ENCODE peak calls at places on chromosomes 12 and 14, in five cellular contexts. F, M, Q, Z and D are unnamed samples.

GRCh38 chr14:74941676-74942097 is 13.7 kb downstream of the PGF start:
- DNase-seq in F (peak; percentile 40), M (peak; percentile 78), Q (no peak), Z (no peak), D (no peak)

GRCh38 chr12:71780207-71780822 is 25.7 kb downstream of the RAB21 start:
- DNase-seq in F (peak; percentile 62), M (no peak), Q (no peak), Z (no peak), D (peak; percentile 27)

GRCh38 chr12:98828802-98829600 is 183.9 kb downstream of the APAF1 start:
- DNase-seq in F (no peak), M (no peak), Q (no peak), Z (no peak), D (no peak)

GRCh38 chr14:92362781-92363235 is 39.8 kb downstream of the SLC24A4 start:
- DNase-seq in F (no peak), M (peak; percentile 28), Q (no peak), Z (no peak), D (no peak)

GRCh38 chr14:63893701-63894458 is 41.1 kb downstream of the SYNE2 start:
- DNase-seq in F (peak; percentile 93), M (peak; percentile 79), Q (no peak), Z (peak; percentile 55), D (no peak)

GRCh38 chr12:16606936-16607335 is 974 bp upstream of the LMO3 start:
- DNase-seq in F (no peak), M (no peak), Q (no peak), Z (no peak), D (no peak)

GRCh38 chr14:65255583-65256443 is 153.5 kb upstream of the MAX start:
- DNase-seq in F (no peak), M (no peak), Q (peak; percentile 92), Z (no peak), D (peak; percentile 52)

GRCh38 chr12:30257614-30258013 is 438.1 kb downstream of the IPO8 start:
- DNase-seq in F (peak; percentile 14), M (no peak), Q (no peak), Z (no peak), D (no peak)

GRCh38 chr12:48780381-48781025 is 8.4 kb downstream of the ADCY6 start:
- DNase-seq in F (no peak), M (no peak), Q (no peak), Z (no peak), D (no peak)

GRCh38 chr12:116927244-116927940 is 16.6 kb downstream of the FBXW8 start:
- DNase-seq in F (no peak), M (no peak), Q (no peak), Z (no peak), D (no peak)

GRCh38 chr12:116456683-116457082 is 102.5 kb upstream of the MAP1LC3B2 start:
- DNase-seq in F (peak; percentile 27), M (no peak), Q (no peak), Z (no peak), D (no peak)

GRCh38 chr12:26056335-26056734 is 68.5 kb downstream of the BHLHE41 start:
- DNase-seq in F (peak; percentile 51), M (no peak), Q (peak; percentile 64), Z (no peak), D (no peak)

DNA sequence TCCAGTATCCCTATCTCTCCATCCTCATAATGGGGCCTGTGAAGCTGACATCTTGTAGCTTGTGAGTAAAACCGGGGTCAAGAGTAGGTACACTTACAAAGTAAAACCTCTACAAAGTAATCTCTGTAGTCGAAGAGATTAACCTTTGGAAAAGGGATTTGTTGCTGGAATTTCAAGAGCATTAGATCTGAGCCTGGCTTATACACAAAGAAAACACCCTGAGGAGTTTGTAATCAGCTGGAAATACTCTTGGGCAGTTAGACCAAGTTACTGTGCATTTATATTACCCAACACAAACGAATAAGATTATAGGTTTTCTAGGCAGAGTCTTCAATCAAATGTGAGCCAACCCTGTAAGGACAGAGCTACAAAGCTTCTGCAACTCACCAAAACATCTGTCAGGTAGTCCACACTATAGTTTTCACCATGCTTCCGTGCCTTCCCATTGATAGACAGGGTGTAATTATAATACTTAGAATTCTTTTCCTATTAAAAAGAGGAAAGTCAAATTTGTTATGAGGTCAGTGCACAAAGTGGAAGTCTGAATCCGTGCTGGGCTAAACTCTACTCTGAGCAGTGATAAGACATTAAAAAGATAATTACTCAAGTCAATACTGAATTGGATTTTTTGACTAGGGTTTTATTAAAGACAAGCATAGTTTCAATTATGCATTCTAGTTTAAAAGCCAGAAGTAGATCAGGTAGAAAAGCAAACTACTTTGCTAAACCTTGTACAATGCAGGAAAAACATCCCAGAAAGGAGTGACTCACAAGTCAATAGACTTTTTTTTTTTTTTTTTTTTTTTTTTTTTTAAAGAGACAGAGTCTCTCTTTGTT is 14.6 kb downstream of the GNS start:
- DNase-seq in F (peak; percentile 40), M (no peak), Q (peak; percentile 64), Z (no peak), D (no peak)
- H3K4me3 ChIP-seq in F (no peak overlapping the region), M (no peak overlapping the region), Q (peak overlapping the region; percentile 34), Z (no peak overlapping the region), D (no peak overlapping the region)

DNA sequence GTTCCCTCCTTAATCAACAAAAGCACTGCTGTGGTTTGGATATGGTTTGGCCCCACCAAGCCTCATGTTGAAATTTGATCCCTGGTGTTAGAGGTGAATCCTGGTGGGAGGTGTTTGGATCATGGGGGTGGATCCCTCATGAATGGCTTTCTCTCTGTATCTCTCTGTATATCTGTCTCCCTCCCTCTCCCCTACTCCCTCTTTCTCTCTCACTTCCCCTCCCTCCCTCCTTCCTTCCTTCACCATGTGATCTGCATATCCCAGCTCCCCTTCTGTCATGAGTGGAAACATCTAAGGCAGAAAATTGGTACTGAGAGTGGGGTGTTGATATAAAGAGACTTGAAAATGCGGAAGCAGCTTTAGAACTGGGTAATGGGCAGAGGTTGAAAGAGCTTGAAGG is 5.2 kb downstream of the GSKIP start:
- DNase-seq in F (no peak), M (no peak), Q (no peak), Z (no peak), D (no peak)
- H3K4me3 ChIP-seq in F (no peak overlapping the region), M (no peak overlapping the region), Q (no peak overlapping the region), Z (no peak overlapping the region), D (no peak overlapping the region)

DNA sequence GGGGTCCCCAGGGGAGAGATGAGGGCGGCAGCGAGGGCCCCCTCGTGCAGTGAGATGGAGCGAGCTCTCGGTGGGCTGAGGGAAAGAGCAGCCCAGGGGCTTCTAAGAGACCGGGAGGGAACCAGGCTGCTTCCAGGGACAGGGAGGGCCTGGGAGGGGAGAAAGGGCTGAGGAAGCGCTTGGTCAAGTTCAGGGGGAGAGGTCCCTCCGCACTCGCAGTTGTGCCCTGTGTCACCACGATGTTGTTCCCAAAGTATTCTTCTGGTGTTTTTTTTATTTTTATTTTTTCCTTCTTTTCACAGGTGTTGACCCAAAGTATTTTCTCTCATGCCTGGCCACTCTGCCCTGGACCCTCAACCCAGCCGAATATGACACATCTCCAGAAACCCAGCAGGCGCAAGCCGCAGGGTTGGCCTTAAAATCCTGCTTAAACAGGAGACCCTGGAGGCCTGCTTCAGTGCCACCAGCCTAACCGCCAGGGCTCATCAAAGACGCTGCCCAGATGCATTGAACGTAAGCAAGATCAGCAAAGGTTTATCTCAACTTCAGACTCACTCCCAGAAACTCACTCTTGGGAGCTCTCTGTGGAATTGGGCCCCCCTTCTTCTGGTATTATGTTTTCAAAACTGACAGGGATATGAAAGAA is 16.2 kb downstream of the TNFAIP2 start:
- DNase-seq in F (no peak), M (no peak), Q (no peak), Z (no peak), D (no peak)
- H3K4me3 ChIP-seq in F (no peak overlapping the region), M (no peak overlapping the region), Q (no peak overlapping the region), Z (no peak overlapping the region), D (no peak overlapping the region)

GRCh38 chr12:2892246-2892645 is 1.6 kb downstream of the TULP3 start:
- DNase-seq in F (no peak), M (no peak), Q (no peak), Z (no peak), D (no peak)
- H3K4me3 ChIP-seq in F (peak overlapping the region; percentile 90), M (peak overlapping the region; percentile 91), Q (peak overlapping the region; percentile 80), Z (peak overlapping the region; percentile 87), D (no peak overlapping the region)

GRCh38 chr14:99937475-99938244 is 127.6 kb upstream of the EVL start:
- DNase-seq in F (no peak), M (no peak), Q (no peak), Z (no peak), D (no peak)

GRCh38 chr14:99938896-99939295 is 126.3 kb upstream of the EVL start:
- DNase-seq in F (no peak), M (no peak), Q (no peak), Z (no peak), D (no peak)

GRCh38 chr14:99938376-99938775 is 126.8 kb upstream of the EVL start:
- DNase-seq in F (no peak), M (no peak), Q (no peak), Z (no peak), D (no peak)

GRCh38 chr14:99936738-99937474 is 128.3 kb upstream of the EVL start:
- DNase-seq in F (no peak), M (no peak), Q (no peak), Z (no peak), D (no peak)

DNA sequence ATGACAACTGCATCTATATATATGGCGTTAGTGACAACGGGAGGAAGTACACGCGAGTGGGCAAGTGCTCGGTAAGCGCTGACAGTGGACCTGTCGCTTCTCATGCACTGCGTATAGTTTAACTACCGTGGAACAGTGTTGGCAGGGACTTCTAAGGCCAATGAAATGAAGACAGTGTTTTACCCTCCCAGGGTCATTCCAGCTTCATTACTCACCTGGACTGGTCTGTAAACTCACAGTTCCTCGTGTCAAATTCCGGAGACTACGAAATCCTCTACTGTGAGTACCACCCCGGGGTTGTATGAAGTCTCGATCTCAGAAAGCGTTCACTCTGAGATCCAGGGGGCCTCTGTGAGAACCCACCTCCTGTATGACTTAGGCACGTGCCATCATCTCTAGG is 129.2 kb upstream of the EVL start:
- DNase-seq in F (no peak), M (no peak), Q (no peak), Z (no peak), D (no peak)
- H3K4me3 ChIP-seq in F (no peak overlapping the region), M (no peak overlapping the region), Q (no peak overlapping the region), Z (no peak overlapping the region), D (no peak overlapping the region)

GRCh38 chr12:1562813-1563412 is 31.5 kb downstream of the FBXL14 start:
- DNase-seq in F (no peak), M (no peak), Q (peak; percentile 28), Z (no peak), D (no peak)
- H3K4me3 ChIP-seq in F (no peak overlapping the region), M (peak overlapping the region; percentile 37), Q (no peak overlapping the region), Z (no peak overlapping the region), D (no peak overlapping the region)

GRCh38 chr12:14394317-14395058 is 29.0 kb downstream of the ATF7IP start:
- DNase-seq in F (peak; percentile 89), M (peak; percentile 37), Q (no peak), Z (no peak), D (peak; percentile 87)
- H3K4me3 ChIP-seq in F (no peak overlapping the region), M (peak overlapping the region; percentile 20), Q (no peak overlapping the region), Z (no peak overlapping the region), D (peak overlapping the region; percentile 2)

DNA sequence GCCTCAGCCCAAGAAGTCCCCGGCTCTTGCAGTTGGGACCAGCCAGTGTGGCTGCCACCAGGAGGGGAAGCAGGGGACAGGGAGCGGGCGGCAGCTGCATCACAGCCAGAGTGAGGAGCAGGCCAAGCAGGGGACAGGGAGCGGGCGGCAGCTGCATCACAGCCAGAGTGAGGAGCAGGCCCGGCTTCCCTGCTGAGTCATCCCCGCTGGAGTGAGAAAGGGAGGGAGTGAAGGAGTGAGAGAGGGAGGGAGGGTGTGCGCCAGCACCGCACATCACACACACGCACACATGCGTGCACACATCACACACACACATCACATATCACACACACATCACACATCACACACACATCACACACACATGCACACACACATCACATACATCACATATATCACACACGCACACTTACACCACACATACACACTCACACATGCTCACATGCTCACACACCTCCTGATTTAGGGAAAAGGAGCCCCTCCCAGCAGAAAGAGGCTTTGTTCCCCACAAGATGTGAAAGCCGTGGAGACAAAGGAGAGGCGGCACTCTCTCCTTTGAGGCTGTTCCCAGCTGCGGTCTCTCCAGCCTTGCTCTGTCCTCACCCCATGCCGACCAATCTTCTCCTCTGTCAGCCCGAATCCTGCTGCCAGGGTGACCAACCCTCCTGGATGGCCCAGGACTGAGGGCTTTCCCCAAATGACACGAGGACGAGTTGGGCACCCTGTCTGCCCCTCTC is 16.8 kb upstream of the ZDHHC22 start:
- DNase-seq in F (peak; percentile 61), M (no peak), Q (no peak), Z (peak; percentile 20), D (no peak)
- H3K4me3 ChIP-seq in F (no peak overlapping the region), M (no peak overlapping the region), Q (no peak overlapping the region), Z (no peak overlapping the region), D (no peak overlapping the region)